ENCODE peak calls at places on chromosome 10, in seven cellular contexts. One of them, this sample, is unnamed.

GRCh38 chr10:102600816-102601215 is 43.5 kb upstream of the TRIM8 start:
- DNase-seq in body of pancreas: no peak
- DNase-seq in ovary: no peak
- DNase-seq in HCT116: no peak
- DNase-seq in tibial nerve: no peak
- DNase-seq in A549: no peak
- DNase-seq in Peyer's patch: no peak
- DNase-seq in this sample: no peak

GRCh38 chr10:19985745-19986144 is 169.5 kb downstream of the PLXDC2 start:
- DNase-seq in body of pancreas: no peak
- DNase-seq in ovary: no peak
- DNase-seq in HCT116: no peak
- DNase-seq in tibial nerve: no peak
- DNase-seq in A549: no peak
- DNase-seq in Peyer's patch: no peak
- DNase-seq in this sample: no peak

GRCh38 chr10:97596101-97597055 is 6.9 kb downstream of the C10orf62 start:
- DNase-seq in body of pancreas: peak; percentile 72
- DNase-seq in ovary: no peak
- DNase-seq in HCT116: peak; percentile 65
- DNase-seq in tibial nerve: peak; percentile 73
- DNase-seq in A549: peak; percentile 73
- DNase-seq in Peyer's patch: no peak
- DNase-seq in this sample: peak; percentile 79

GRCh38 chr10:14022052-14022451 is 308.7 kb downstream of the FRMD4A start:
- DNase-seq in body of pancreas: no peak
- DNase-seq in ovary: no peak
- DNase-seq in HCT116: no peak
- DNase-seq in tibial nerve: no peak
- DNase-seq in A549: no peak
- DNase-seq in Peyer's patch: no peak
- DNase-seq in this sample: no peak

GRCh38 chr10:120460776-120461175 is 3.7 kb downstream of the PLPP4 start:
- DNase-seq in body of pancreas: no peak
- DNase-seq in ovary: no peak
- DNase-seq in HCT116: no peak
- DNase-seq in tibial nerve: no peak
- DNase-seq in A549: no peak
- DNase-seq in Peyer's patch: no peak
- DNase-seq in this sample: no peak

GRCh38 chr10:43225787-43226153 is 41.1 kb downstream of the RASGEF1A start:
- DNase-seq in body of pancreas: no peak
- DNase-seq in ovary: peak; percentile 17
- DNase-seq in HCT116: no peak
- DNase-seq in tibial nerve: no peak
- DNase-seq in A549: no peak
- DNase-seq in Peyer's patch: peak; percentile 26
- DNase-seq in this sample: peak; percentile 88

GRCh38 chr10:35074266-35074665 is 15.9 kb downstream of the CUL2 start:
- DNase-seq in body of pancreas: no peak
- DNase-seq in ovary: no peak
- DNase-seq in HCT116: no peak
- DNase-seq in tibial nerve: no peak
- DNase-seq in A549: no peak
- DNase-seq in Peyer's patch: no peak
- DNase-seq in this sample: no peak

GRCh38 chr10:52706347-52707070 is 66.1 kb downstream of the MBL2 start:
- DNase-seq in body of pancreas: no peak
- DNase-seq in ovary: no peak
- DNase-seq in HCT116: no peak
- DNase-seq in tibial nerve: no peak
- DNase-seq in A549: no peak
- DNase-seq in Peyer's patch: no peak
- DNase-seq in this sample: no peak

GRCh38 chr10:44030132-44030531 is 354.8 kb downstream of the CXCL12 start:
- DNase-seq in body of pancreas: no peak
- DNase-seq in ovary: no peak
- DNase-seq in HCT116: no peak
- DNase-seq in tibial nerve: no peak
- DNase-seq in A549: no peak
- DNase-seq in Peyer's patch: no peak
- DNase-seq in this sample: no peak

GRCh38 chr10:88091490-88092061 is 228.2 kb downstream of the PTEN start:
- DNase-seq in body of pancreas: no peak
- DNase-seq in ovary: no peak
- DNase-seq in HCT116: no peak
- DNase-seq in tibial nerve: no peak
- DNase-seq in A549: no peak
- DNase-seq in Peyer's patch: no peak
- DNase-seq in this sample: no peak

GRCh38 chr10:3777876-3778707 is 6.9 kb downstream of the KLF6 start:
- DNase-seq in body of pancreas: no peak
- DNase-seq in ovary: no peak
- DNase-seq in HCT116: no peak
- DNase-seq in tibial nerve: no peak
- DNase-seq in A549: no peak
- DNase-seq in Peyer's patch: no peak
- DNase-seq in this sample: no peak

GRCh38 chr10:60175418-60175817 is 214.3 kb downstream of the ANK3 start:
- DNase-seq in body of pancreas: no peak
- DNase-seq in ovary: no peak
- DNase-seq in HCT116: no peak
- DNase-seq in tibial nerve: no peak
- DNase-seq in A549: peak; percentile 12
- DNase-seq in Peyer's patch: peak; percentile 51
- DNase-seq in this sample: no peak

GRCh38 chr10:131082201-131082850 is 229.2 kb downstream of the TCERG1L start:
- DNase-seq in body of pancreas: no peak
- DNase-seq in ovary: no peak
- DNase-seq in HCT116: no peak
- DNase-seq in tibial nerve: no peak
- DNase-seq in A549: no peak
- DNase-seq in Peyer's patch: no peak
- DNase-seq in this sample: no peak

GRCh38 chr10:28991738-28992270 is 297.1 kb upstream of the LYZL1 start:
- DNase-seq in body of pancreas: peak; percentile 30
- DNase-seq in ovary: no peak
- DNase-seq in HCT116: peak; percentile 68
- DNase-seq in tibial nerve: no peak
- DNase-seq in A549: peak; percentile 82
- DNase-seq in Peyer's patch: no peak
- DNase-seq in this sample: peak; percentile 65

GRCh38 chr10:15084502-15084922 is 4.1 kb downstream of the ACBD7 start:
- DNase-seq in body of pancreas: peak; percentile 59
- DNase-seq in ovary: peak; percentile 48
- DNase-seq in HCT116: peak; percentile 64
- DNase-seq in tibial nerve: peak; percentile 18
- DNase-seq in A549: peak; percentile 88
- DNase-seq in Peyer's patch: no peak
- DNase-seq in this sample: peak; percentile 81

GRCh38 chr10:79316671-79317431 is 30.4 kb upstream of the PPIF start:
- DNase-seq in body of pancreas: no peak
- DNase-seq in ovary: no peak
- DNase-seq in HCT116: no peak
- DNase-seq in tibial nerve: no peak
- DNase-seq in A549: peak; percentile 35
- DNase-seq in Peyer's patch: peak; percentile 34
- DNase-seq in this sample: no peak

GRCh38 chr10:11036424-11037011 is 18.8 kb downstream of the CELF2 start:
- DNase-seq in body of pancreas: peak; percentile 44
- DNase-seq in ovary: peak; percentile 41
- DNase-seq in HCT116: no peak
- DNase-seq in tibial nerve: peak; percentile 68
- DNase-seq in A549: peak; percentile 38
- DNase-seq in Peyer's patch: no peak
- DNase-seq in this sample: peak; percentile 29

GRCh38 chr10:7258948-7259523 is 151.8 kb downstream of the SFMBT2 start:
- DNase-seq in body of pancreas: no peak
- DNase-seq in ovary: no peak
- DNase-seq in HCT116: no peak
- DNase-seq in tibial nerve: no peak
- DNase-seq in A549: no peak
- DNase-seq in Peyer's patch: no peak
- DNase-seq in this sample: no peak

GRCh38 chr10:103066141-103067098 is 126.7 kb downstream of the NT5C2 start:
- DNase-seq in body of pancreas: no peak
- DNase-seq in ovary: no peak
- DNase-seq in HCT116: no peak
- DNase-seq in tibial nerve: no peak
- DNase-seq in A549: no peak
- DNase-seq in Peyer's patch: no peak
- DNase-seq in this sample: no peak

GRCh38 chr10:58608356-58608755 is 95.7 kb downstream of the BICC1 start:
- DNase-seq in body of pancreas: no peak
- DNase-seq in ovary: no peak
- DNase-seq in HCT116: no peak
- DNase-seq in tibial nerve: no peak
- DNase-seq in A549: no peak
- DNase-seq in Peyer's patch: no peak
- DNase-seq in this sample: no peak

GRCh38 chr10:72337039-72337629 is 17.6 kb downstream of the DNAJB12 start:
- DNase-seq in body of pancreas: peak; percentile 95
- DNase-seq in ovary: peak; percentile 94
- DNase-seq in HCT116: no peak
- DNase-seq in tibial nerve: peak; percentile 93
- DNase-seq in A549: peak; percentile 63
- DNase-seq in Peyer's patch: peak; percentile 86
- DNase-seq in this sample: peak; percentile 95
- TF ChIP-seq POLR2A in body of pancreas: no peak
- TF ChIP-seq POLR2A in ovary: no peak
- TF ChIP-seq POLR2A in HCT116: no peak
- TF ChIP-seq POLR2A in tibial nerve: no peak
- TF ChIP-seq POLR2A in A549: no peak
- TF ChIP-seq POLR2A in Peyer's patch: no peak
- TF ChIP-seq POLR2A in this sample: no peak

GRCh38 chr10:124092270-124093075 is 925 bp downstream of the CHST15 start:
- DNase-seq in body of pancreas: peak; percentile 51
- DNase-seq in ovary: peak; percentile 81
- DNase-seq in HCT116: no peak
- DNase-seq in tibial nerve: peak; percentile 44
- DNase-seq in A549: peak; percentile 39
- DNase-seq in Peyer's patch: peak; percentile 58
- DNase-seq in this sample: peak; percentile 63

GRCh38 chr10:124091646-124092269 is 1.6 kb downstream of the CHST15 start:
- DNase-seq in body of pancreas: peak; percentile 22
- DNase-seq in ovary: peak; percentile 75
- DNase-seq in HCT116: no peak
- DNase-seq in tibial nerve: no peak
- DNase-seq in A549: no peak
- DNase-seq in Peyer's patch: peak; percentile 56
- DNase-seq in this sample: peak; percentile 37

GRCh38 chr10:124089859-124090258 is 3.5 kb downstream of the CHST15 start:
- DNase-seq in body of pancreas: no peak
- DNase-seq in ovary: peak; percentile 25
- DNase-seq in HCT116: no peak
- DNase-seq in tibial nerve: no peak
- DNase-seq in A549: no peak
- DNase-seq in Peyer's patch: no peak
- DNase-seq in this sample: no peak

GRCh38 chr10:124088944-124089343 is 4.5 kb downstream of the CHST15 start:
- DNase-seq in body of pancreas: no peak
- DNase-seq in ovary: peak; percentile 25
- DNase-seq in HCT116: no peak
- DNase-seq in tibial nerve: no peak
- DNase-seq in A549: no peak
- DNase-seq in Peyer's patch: no peak
- DNase-seq in this sample: no peak

DNA sequence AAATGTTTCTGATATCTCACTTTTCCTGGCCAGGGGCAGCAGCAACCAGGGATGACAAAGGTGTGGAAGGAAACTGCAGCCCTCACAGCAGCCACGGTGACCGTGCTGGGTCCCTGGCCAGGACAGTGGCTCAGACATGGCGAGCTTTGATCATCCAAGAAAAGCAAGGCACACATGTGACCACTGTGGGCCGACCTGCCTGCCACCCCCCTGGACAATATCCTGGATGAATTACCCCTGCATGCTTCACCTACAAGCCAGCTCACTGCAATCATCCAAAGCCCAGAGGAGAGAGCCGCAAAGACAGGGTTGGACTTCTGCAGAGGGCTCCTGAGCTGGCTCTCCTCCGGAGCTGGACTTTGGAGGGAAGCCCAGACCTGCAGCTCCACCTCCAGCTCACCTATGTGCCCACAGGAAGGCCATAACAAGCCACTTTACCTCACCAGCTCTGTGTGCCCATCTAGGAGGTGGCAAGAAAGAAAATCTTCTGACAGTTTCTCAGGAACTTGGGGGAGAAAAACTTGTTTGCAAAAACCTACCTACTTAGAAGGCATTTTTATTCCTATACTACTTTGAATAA is 2.7 kb downstream of the CHST15 start:
- DNase-seq in body of pancreas: peak; percentile 57
- DNase-seq in ovary: peak; percentile 36
- DNase-seq in HCT116: no peak
- DNase-seq in tibial nerve: no peak
- DNase-seq in A549: no peak
- DNase-seq in Peyer's patch: peak; percentile 28
- DNase-seq in this sample: no peak
- H3K4me3 ChIP-seq in body of pancreas: no peak overlapping the region
- H3K4me3 ChIP-seq in ovary: peak overlapping the region; percentile 59
- H3K4me3 ChIP-seq in HCT116: no peak overlapping the region
- H3K4me3 ChIP-seq in tibial nerve: no peak overlapping the region
- H3K4me3 ChIP-seq in A549: no peak overlapping the region
- H3K4me3 ChIP-seq in Peyer's patch: peak overlapping the region; percentile 56
- H3K4me3 ChIP-seq in this sample: no peak overlapping the region

DNA sequence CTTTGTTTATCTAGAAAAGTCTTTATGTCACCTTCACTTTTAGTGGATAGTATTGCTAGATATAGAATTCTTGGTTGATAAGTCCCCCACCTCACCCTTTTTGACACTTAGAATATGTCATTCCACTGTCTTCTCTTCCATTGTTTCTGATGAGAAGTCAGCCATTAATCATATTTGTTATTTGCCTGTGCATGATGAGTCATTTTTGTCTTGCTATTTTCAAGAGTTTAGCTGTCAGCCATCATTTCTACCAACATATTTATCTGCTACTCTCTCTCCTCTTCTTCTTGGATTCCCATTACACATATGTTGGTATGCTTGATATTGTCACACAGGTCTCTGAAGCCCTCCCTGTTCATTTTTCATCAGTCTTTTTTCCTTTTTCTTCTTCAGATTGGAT is 160.8 kb upstream of the TCF7L2 start:
- DNase-seq in body of pancreas: no peak
- DNase-seq in ovary: no peak
- DNase-seq in HCT116: no peak
- DNase-seq in tibial nerve: no peak
- DNase-seq in A549: no peak
- DNase-seq in Peyer's patch: no peak
- DNase-seq in this sample: no peak
- TF ChIP-seq POLR2A in body of pancreas: no peak
- TF ChIP-seq POLR2A in ovary: no peak
- TF ChIP-seq POLR2A in HCT116: no peak
- TF ChIP-seq POLR2A in tibial nerve: no peak
- TF ChIP-seq POLR2A in A549: no peak
- TF ChIP-seq POLR2A in Peyer's patch: no peak
- TF ChIP-seq POLR2A in this sample: no peak

DNA sequence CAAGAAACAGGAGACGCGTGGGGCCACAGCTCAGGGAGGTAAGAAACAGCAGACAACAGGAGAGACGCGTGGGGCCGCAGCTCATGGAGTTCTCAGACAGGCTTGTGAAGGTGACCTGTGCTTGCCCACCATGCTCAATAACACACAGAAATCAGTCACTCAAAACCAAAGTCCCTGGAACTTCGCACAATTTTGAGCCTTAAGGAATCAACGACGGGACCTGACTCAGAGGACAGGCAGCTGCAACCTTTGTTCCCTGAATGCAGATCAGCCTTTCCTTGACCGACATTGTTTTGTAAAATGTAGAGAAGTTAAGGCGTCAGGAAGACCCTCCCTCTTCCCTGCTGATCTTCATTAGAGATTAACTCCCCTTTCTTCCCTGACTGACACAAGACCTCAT is 8.5 kb upstream of the KNDC1 start:
- DNase-seq in body of pancreas: no peak
- DNase-seq in ovary: no peak
- DNase-seq in HCT116: no peak
- DNase-seq in tibial nerve: no peak
- DNase-seq in A549: no peak
- DNase-seq in Peyer's patch: peak; percentile 25
- DNase-seq in this sample: no peak
- H3K4me3 ChIP-seq in body of pancreas: no peak overlapping the region
- H3K4me3 ChIP-seq in ovary: no peak overlapping the region
- H3K4me3 ChIP-seq in HCT116: no peak overlapping the region
- H3K4me3 ChIP-seq in tibial nerve: no peak overlapping the region
- H3K4me3 ChIP-seq in A549: no peak overlapping the region
- H3K4me3 ChIP-seq in Peyer's patch: no peak overlapping the region
- H3K4me3 ChIP-seq in this sample: no peak overlapping the region

This sample was measured in adrenal gland.